ENCODE peak calls at places on chromosomes 2 and 18, in ten cellular contexts. I is GM23338, E is T-helper 17 cell, F is EL, D is stomach, Q is progenitor cell of endocrine pancreas, O is NCI-H748 treated with DMSO at 0.1 percent for 48 hours, X is GM10248, T is activated gamma-delta T cell treated with Interleukin-2 at 50 U/mL for 16 hours, A is NCI-H1930. Y is an unnamed sample.
A peak's percentile ranks its signal among the peaks of the same experiment; 100 is the strongest.

GRCh38 chr2:73931531-73932500 is 5.1 kb downstream of the DGUOK start:
- DNase-seq in D (no peak), F (peak; percentile 52), Q (no peak), X (no peak), A (no peak), T (peak; percentile 28), E (no peak), I (no peak), O (no peak), Y (no peak)

GRCh38 chr18:53864758-53865157 is 359.7 kb downstream of the MBD2 start:
- DNase-seq in T (no peak), X (no peak), F (no peak), D (no peak), Q (no peak), E (no peak), O (no peak), I (peak; percentile 27), A (no peak), Y (no peak)

GRCh38 chr18:4096501-4096900 is 358.6 kb downstream of the DLGAP1 start:
- DNase-seq in X (no peak), A (no peak), I (no peak), Q (no peak), E (no peak), F (no peak), D (no peak), T (no peak), O (no peak), Y (no peak)

GRCh38 chr2:38380397-38381130 is 3.5 kb upstream of the ATL2 start:
- DNase-seq in O (no peak), F (no peak), I (no peak), X (no peak), E (no peak), Q (no peak), D (no peak), A (no peak), T (no peak), Y (no peak)

GRCh38 chr2:102915128-102915527 is 153.3 kb downstream of the TMEM182 start:
- DNase-seq in A (no peak), F (peak; percentile 27), I (no peak), O (no peak), E (no peak), Q (no peak), D (no peak), T (no peak), X (no peak), Y (no peak)

GRCh38 chr2:112216158-112216557 is 38.7 kb downstream of the ZC3H8 start:
- DNase-seq in Q (no peak), D (no peak), O (no peak), T (no peak), A (no peak), F (no peak), I (peak; percentile 21), X (no peak), E (no peak), Y (no peak)

GRCh38 chr2:71071681-71072398 is 3.4 kb downstream of the NAGK start:
- DNase-seq in O (no peak), F (no peak), X (peak; percentile 80), I (peak; percentile 47), E (peak; percentile 50), T (peak; percentile 37), A (no peak), Q (no peak), D (no peak), Y (peak; percentile 69)

GRCh38 chr2:58923869-58924268 is 682.7 kb upstream of the FANCL start:
- DNase-seq in A (no peak), X (no peak), D (no peak), F (peak; percentile 93), E (no peak), O (no peak), I (no peak), Q (no peak), T (no peak), Y (no peak)

GRCh38 chr18:33404244-33404873 is 36.2 kb downstream of the CCDC178 start:
- DNase-seq in A (no peak), Q (no peak), F (no peak), T (no peak), D (no peak), E (no peak), X (no peak), O (no peak), I (peak; percentile 17), Y (peak; percentile 4)

GRCh38 chr18:78724214-78724834 is 255.3 kb upstream of the SALL3 start:
- DNase-seq in D (peak; percentile 13), A (no peak), E (no peak), F (no peak), Q (no peak), I (no peak), O (no peak), T (no peak), X (no peak), Y (no peak)

GRCh38 chr2:219293736-219294201 is 14.6 kb downstream of the DNAJB2 start:
- DNase-seq in A (no peak), T (no peak), D (no peak), O (no peak), F (no peak), Q (no peak), I (no peak), X (no peak), E (no peak), Y (no peak)

GRCh38 chr2:54803783-54804758 is 80.6 kb downstream of the EML6 start:
- DNase-seq in F (peak; percentile 2), D (no peak), A (no peak), O (no peak), T (no peak), Q (no peak), I (no peak), E (no peak), X (no peak), Y (no peak)

GRCh38 chr2:47309472-47309951 is 93.4 kb upstream of the MSH2 start:
- DNase-seq in F (no peak), Q (no peak), E (no peak), T (no peak), X (no peak), O (no peak), D (no peak), I (no peak), A (no peak), Y (no peak)

GRCh38 chr2:136118819-136119716 is 1.1 kb upstream of the CXCR4 start:
- DNase-seq in F (no peak), O (peak; percentile 75), X (peak; percentile 67), Q (no peak), I (peak; percentile 49), D (peak; percentile 64), E (peak; percentile 77), A (peak; percentile 53), T (peak; percentile 93), Y (peak; percentile 91)

GRCh38 chr2:99488587-99488998 is 1.2 kb downstream of the REV1 start:
- DNase-seq in F (peak; percentile 40), I (no peak), A (no peak), D (no peak), E (no peak), T (no peak), Q (no peak), X (peak; percentile 23), O (no peak), Y (peak; percentile 67)

GRCh38 chr2:109376115-109376514 is 237.7 kb downstream of the SEPTIN10 start:
- DNase-seq in A (no peak), T (peak; percentile 2), D (peak; percentile 23), E (no peak), I (no peak), Q (no peak), X (no peak), O (no peak), F (peak; percentile 12), Y (no peak)

GRCh38 chr2:195477248-195477995 is 179.6 kb upstream of the SLC39A10 start:
- DNase-seq in T (no peak), X (no peak), Q (no peak), F (peak; percentile 83), E (no peak), D (no peak), O (no peak), A (no peak), I (no peak), Y (no peak)

GRCh38 chr18:80040515-80040914 is 6.3 kb downstream of the RBFA start:
- DNase-seq in O (no peak), F (no peak), Q (no peak), I (no peak), E (no peak), X (no peak), A (no peak), D (no peak), T (no peak), Y (no peak)

GRCh38 chr2:28976584-28976983 is 4.5 kb upstream of the TOGARAM2 start:
- DNase-seq in I (no peak), F (peak; percentile 91), D (no peak), E (no peak), X (no peak), A (no peak), Q (no peak), O (no peak), T (no peak), Y (no peak)

GRCh38 chr2:170533156-170533555 is 182.0 kb upstream of the SP5 start:
- DNase-seq in A (no peak), F (no peak), I (no peak), T (no peak), X (peak; percentile 29), D (no peak), Q (no peak), E (no peak), O (no peak), Y (no peak)

GRCh38 chr2:203510941-203511305 is 24.2 kb downstream of the RAPH1 start:
- DNase-seq in E (no peak), O (no peak), F (no peak), D (no peak), X (no peak), A (no peak), I (no peak), T (no peak), Q (no peak), Y (no peak)

GRCh38 chr18:35535297-35535696 is 37.5 kb upstream of the INO80C start:
- DNase-seq in O (no peak), F (no peak), I (no peak), X (no peak), T (no peak), E (no peak), Q (no peak), D (no peak), A (no peak), Y (no peak)

GRCh38 chr2:27871805-27872204 is 18.4 kb downstream of the RBKS start:
- DNase-seq in X (no peak), Q (no peak), O (no peak), F (no peak), D (no peak), I (peak; percentile 2), E (no peak), A (no peak), T (no peak), Y (no peak)

GRCh38 chr2:98385050-98385699 is 38.9 kb downstream of the CNGA3 start:
- DNase-seq in I (peak; percentile 91), F (peak; percentile 69), E (peak; percentile 43), Q (peak; percentile 70), X (peak; percentile 84), A (peak; percentile 38), T (peak; percentile 59), D (peak; percentile 83), O (peak; percentile 36), Y (peak; percentile 89)

GRCh38 chr2:199356412-199356811 is 101.3 kb downstream of the SATB2 start:
- DNase-seq in E (no peak), X (no peak), D (no peak), T (no peak), I (no peak), O (no peak), A (no peak), Q (no peak), F (no peak), Y (no peak)

GRCh38 chr2:180056367-180057118 is 49.4 kb upstream of the CWC22 start:
- DNase-seq in F (no peak), X (no peak), T (no peak), E (no peak), I (peak; percentile 93), Q (peak; percentile 15), D (no peak), O (no peak), A (no peak), Y (no peak)

GRCh38 chr2:100935372-100935752 is 66.7 kb upstream of the RPL31 start:
- DNase-seq in X (no peak), O (no peak), A (no peak), I (no peak), T (no peak), Q (no peak), E (no peak), D (no peak), F (peak; percentile 84), Y (no peak)

GRCh38 chr2:177970670-177971454 is 101.7 kb downstream of the PDE11A start:
- DNase-seq in E (no peak), Q (no peak), X (no peak), O (no peak), D (no peak), F (no peak), T (no peak), I (no peak), A (no peak), Y (no peak)